ENCODE peak calls at places on chromosomes 2 and 18, in five cellular contexts. G is K562, J is GM12878, C is HepG2, T is H1. W is an unnamed sample.

GRCh38 chr18:31102020-31102684 is at the start of gene DSC2:
- DNase-seq in J (no peak), T (peak), G (peak), C (peak), W (peak)

GRCh38 chr2:150478206-150478974 is 9.1 kb downstream of the RND3 start:
- DNase-seq in C (no peak), G (no peak), J (no peak), T (no peak), W (no peak)

GRCh38 chr2:38619458-38620164 is 16.9 kb upstream of the HNRNPLL start:
- DNase-seq in J (no peak), C (no peak), T (no peak), G (no peak), W (no peak)

GRCh38 chr18:12086249-12086648 is 7.4 kb upstream of the ANKRD62 start:
- DNase-seq in T (no peak), J (no peak), C (no peak), G (no peak), W (no peak)

GRCh38 chr2:131104487-131105155 is 515 bp upstream of the PLEKHB2 start:
- DNase-seq in T (no peak), C (peak), G (peak), J (peak), W (no peak)

GRCh38 chr18:49460958-49461601 is 635 bp upstream of the DYM start:
- DNase-seq in T (no peak), C (no peak), G (no peak), J (no peak), W (no peak)

GRCh38 chr2:201643216-201643651 is at the start of gene TMEM237:
- DNase-seq in T (peak), J (no peak), C (peak), G (peak), W (peak)

GRCh38 chr2:88933077-88933476 is 241.6 kb downstream of the RPIA start:
- DNase-seq in G (no peak), T (no peak), C (no peak), J (no peak), W (no peak)

GRCh38 chr2:142119347-142119746 is 11.5 kb downstream of the LRP1B start:
- DNase-seq in G (no peak), C (no peak), J (no peak), T (no peak), W (no peak)

GRCh38 chr2:20623241-20623640 is 27.7 kb downstream of the HS1BP3 start:
- DNase-seq in T (no peak), J (no peak), C (no peak), G (no peak), W (no peak)

DNA sequence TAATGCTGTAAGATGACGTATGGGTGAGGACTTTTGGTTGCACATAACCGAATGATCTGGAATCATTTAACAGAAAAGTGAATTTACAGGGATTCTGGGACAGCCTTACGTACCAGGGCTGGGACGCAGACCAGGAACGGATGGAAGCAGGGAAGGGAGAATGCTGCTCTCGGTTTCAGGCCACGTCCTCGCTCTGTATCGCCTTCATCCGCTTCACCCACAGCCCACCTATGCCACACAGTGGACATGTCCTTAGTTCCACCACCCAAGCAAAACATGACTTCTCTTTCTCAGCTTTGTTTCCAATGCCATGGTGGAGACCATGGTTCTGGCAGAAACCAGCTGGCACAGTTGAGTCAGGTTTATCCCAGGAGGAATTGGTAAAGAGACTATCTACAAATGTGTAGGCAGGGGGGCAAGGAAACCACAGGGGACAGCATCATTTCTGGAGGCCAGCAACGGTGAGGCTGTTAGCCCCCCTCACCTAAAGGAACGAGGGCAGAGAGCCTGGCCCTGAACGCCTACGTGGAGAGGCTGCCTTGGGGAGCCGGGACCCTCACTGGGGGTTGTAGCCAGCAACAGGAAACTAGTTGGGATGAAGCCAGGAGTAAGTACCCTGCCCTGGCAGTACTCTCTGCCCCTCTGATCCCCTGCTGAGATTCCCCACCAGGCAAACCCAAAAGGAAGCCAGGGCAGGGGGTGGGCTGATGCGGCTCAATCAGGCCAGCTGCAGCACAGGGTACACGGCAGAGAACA is 132.5 kb downstream of the NDUFA10 start:
- DNase-seq in T (peak), G (no peak), C (no peak), J (no peak), W (no peak)
- TF ChIP-seq ATF2 in T (no peak), G (no peak), C (no peak), J (no peak), W (no peak)

GRCh38 chr2:241892299-241893137 is 23.0 kb downstream of the RTP5 start:
- DNase-seq in G (peak), T (no peak), C (no peak), J (no peak), W (peak)
- TF ChIP-seq ATF2 in G (no peak), T (no peak), C (no peak), J (no peak), W (no peak)

GRCh38 chr18:64164883-64165282 is 16.0 kb upstream of the LINC00305 start:
- DNase-seq in J (no peak), T (no peak), G (no peak), C (no peak), W (no peak)

GRCh38 chr18:64171576-64171975 is 22.7 kb upstream of the LINC00305 start:
- DNase-seq in C (no peak), G (no peak), J (no peak), T (no peak), W (no peak)

GRCh38 chr18:64167408-64167807 is 18.5 kb upstream of the LINC00305 start:
- DNase-seq in C (no peak), G (no peak), T (no peak), J (no peak), W (no peak)

GRCh38 chr18:64165906-64166305 is 17.0 kb upstream of the LINC00305 start:
- DNase-seq in C (no peak), T (no peak), J (no peak), G (no peak), W (no peak)
- TF ChIP-seq ATF2 in C (no peak), T (no peak), J (no peak), G (no peak), W (no peak)

GRCh38 chr2:23707096-23707495 is 219.8 kb downstream of the ATAD2B start:
- DNase-seq in J (no peak), C (no peak), G (no peak), T (no peak), W (no peak)
- TF ChIP-seq ATF2 in J (no peak), C (no peak), G (no peak), T (no peak), W (no peak)

W was measured in WTC11.